ENCODE peak calls at places on chromosomes 2 and 18, in seven cellular contexts. One of them, this sample, is unnamed.

GRCh38 chr2:181300600-181301291 is 156.4 kb upstream of the ITGA4 start:
- DNase-seq in NCI-H1092: no peak
- DNase-seq in stimulated activated CD4-positive, alpha-beta T cell treated with anti-CD3 and anti-CD28 coated beads, Interleukin-15, amount 100 ng/mL, for 24 hours: peak
- DNase-seq in activated CD4-positive, alpha-beta memory T cell treated with anti-CD3 and anti-CD28 coated beads, Interleukin-2, amount 10 ng/mL, durations not matched to agents 7 days and 5 days: peak
- DNase-seq in retina: no peak
- DNase-seq in SK-MEL-5: no peak
- DNase-seq in hepatocyte: no peak
- DNase-seq in this sample: no peak

GRCh38 chr18:22517356-22517755 is 99.6 kb upstream of the CTAGE1 start:
- DNase-seq in retina: no peak
- DNase-seq in hepatocyte: peak
- DNase-seq in SK-MEL-5: no peak
- DNase-seq in stimulated activated CD4-positive, alpha-beta T cell treated with anti-CD3 and anti-CD28 coated beads, Interleukin-15, amount 100 ng/mL, for 24 hours: no peak
- DNase-seq in NCI-H1092: no peak
- DNase-seq in activated CD4-positive, alpha-beta memory T cell treated with anti-CD3 and anti-CD28 coated beads, Interleukin-2, amount 10 ng/mL, durations not matched to agents 7 days and 5 days: no peak
- DNase-seq in this sample: no peak

GRCh38 chr2:289362-290089 is 1.6 kb upstream of the ALKAL2 start:
- DNase-seq in activated CD4-positive, alpha-beta memory T cell treated with anti-CD3 and anti-CD28 coated beads, Interleukin-2, amount 10 ng/mL, durations not matched to agents 7 days and 5 days: no peak
- DNase-seq in hepatocyte: peak
- DNase-seq in stimulated activated CD4-positive, alpha-beta T cell treated with anti-CD3 and anti-CD28 coated beads, Interleukin-15, amount 100 ng/mL, for 24 hours: peak
- DNase-seq in retina: no peak
- DNase-seq in NCI-H1092: no peak
- DNase-seq in SK-MEL-5: peak
- DNase-seq in this sample: peak

GRCh38 chr2:100423631-100424030 is 6.2 kb upstream of the CHST10 start:
- DNase-seq in hepatocyte: no peak
- DNase-seq in NCI-H1092: no peak
- DNase-seq in retina: no peak
- DNase-seq in stimulated activated CD4-positive, alpha-beta T cell treated with anti-CD3 and anti-CD28 coated beads, Interleukin-15, amount 100 ng/mL, for 24 hours: no peak
- DNase-seq in SK-MEL-5: no peak
- DNase-seq in activated CD4-positive, alpha-beta memory T cell treated with anti-CD3 and anti-CD28 coated beads, Interleukin-2, amount 10 ng/mL, durations not matched to agents 7 days and 5 days: no peak
- DNase-seq in this sample: no peak

GRCh38 chr2:207734264-207734635 is 22.8 kb downstream of the CCNYL1 start:
- DNase-seq in stimulated activated CD4-positive, alpha-beta T cell treated with anti-CD3 and anti-CD28 coated beads, Interleukin-15, amount 100 ng/mL, for 24 hours: no peak
- DNase-seq in NCI-H1092: no peak
- DNase-seq in SK-MEL-5: peak
- DNase-seq in retina: no peak
- DNase-seq in hepatocyte: peak
- DNase-seq in activated CD4-positive, alpha-beta memory T cell treated with anti-CD3 and anti-CD28 coated beads, Interleukin-2, amount 10 ng/mL, durations not matched to agents 7 days and 5 days: no peak
- DNase-seq in this sample: no peak

GRCh38 chr18:75010260-75010659 is 198.7 kb downstream of the PTGR3 start:
- DNase-seq in activated CD4-positive, alpha-beta memory T cell treated with anti-CD3 and anti-CD28 coated beads, Interleukin-2, amount 10 ng/mL, durations not matched to agents 7 days and 5 days: no peak
- DNase-seq in hepatocyte: no peak
- DNase-seq in NCI-H1092: no peak
- DNase-seq in retina: no peak
- DNase-seq in SK-MEL-5: no peak
- DNase-seq in stimulated activated CD4-positive, alpha-beta T cell treated with anti-CD3 and anti-CD28 coated beads, Interleukin-15, amount 100 ng/mL, for 24 hours: no peak
- DNase-seq in this sample: no peak

GRCh38 chr18:41353726-41354125 is 601.3 kb upstream of the PIK3C3 start:
- DNase-seq in retina: no peak
- DNase-seq in activated CD4-positive, alpha-beta memory T cell treated with anti-CD3 and anti-CD28 coated beads, Interleukin-2, amount 10 ng/mL, durations not matched to agents 7 days and 5 days: no peak
- DNase-seq in stimulated activated CD4-positive, alpha-beta T cell treated with anti-CD3 and anti-CD28 coated beads, Interleukin-15, amount 100 ng/mL, for 24 hours: no peak
- DNase-seq in NCI-H1092: no peak
- DNase-seq in SK-MEL-5: no peak
- DNase-seq in hepatocyte: no peak
- DNase-seq in this sample: no peak

GRCh38 chr2:212157011-212157410 is 381.6 kb downstream of the ERBB4 start:
- DNase-seq in hepatocyte: no peak
- DNase-seq in NCI-H1092: no peak
- DNase-seq in SK-MEL-5: no peak
- DNase-seq in stimulated activated CD4-positive, alpha-beta T cell treated with anti-CD3 and anti-CD28 coated beads, Interleukin-15, amount 100 ng/mL, for 24 hours: no peak
- DNase-seq in activated CD4-positive, alpha-beta memory T cell treated with anti-CD3 and anti-CD28 coated beads, Interleukin-2, amount 10 ng/mL, durations not matched to agents 7 days and 5 days: no peak
- DNase-seq in retina: no peak
- DNase-seq in this sample: no peak

GRCh38 chr2:10242998-10243925 is 59.4 kb upstream of the HPCAL1 start:
- DNase-seq in hepatocyte: peak
- DNase-seq in activated CD4-positive, alpha-beta memory T cell treated with anti-CD3 and anti-CD28 coated beads, Interleukin-2, amount 10 ng/mL, durations not matched to agents 7 days and 5 days: no peak
- DNase-seq in stimulated activated CD4-positive, alpha-beta T cell treated with anti-CD3 and anti-CD28 coated beads, Interleukin-15, amount 100 ng/mL, for 24 hours: no peak
- DNase-seq in SK-MEL-5: no peak
- DNase-seq in retina: no peak
- DNase-seq in NCI-H1092: no peak
- DNase-seq in this sample: no peak

GRCh38 chr2:28951910-28952805 is 28.9 kb upstream of the TOGARAM2 start:
- DNase-seq in SK-MEL-5: no peak
- DNase-seq in activated CD4-positive, alpha-beta memory T cell treated with anti-CD3 and anti-CD28 coated beads, Interleukin-2, amount 10 ng/mL, durations not matched to agents 7 days and 5 days: no peak
- DNase-seq in hepatocyte: peak
- DNase-seq in retina: no peak
- DNase-seq in NCI-H1092: no peak
- DNase-seq in stimulated activated CD4-positive, alpha-beta T cell treated with anti-CD3 and anti-CD28 coated beads, Interleukin-15, amount 100 ng/mL, for 24 hours: no peak
- DNase-seq in this sample: no peak

This sample was measured in GM20000.